ENCODE peak calls at places on chromosome 20, in five cellular contexts. One of them, this sample, is unnamed. For H3K4me1, the result is how much of the 10 kb centered on the place peaks cover.

GRCh38 chr20:22390543-22390903 is 193.8 kb downstream of the FOXA2 start:
- DNase-seq in left lung: no peak
- DNase-seq in cardiac muscle cell: no peak
- DNase-seq in tibial artery: no peak
- DNase-seq in breast epithelium: no peak
- DNase-seq in this sample: no peak

GRCh38 chr20:57570898-57571297 is 10.0 kb downstream of the PCK1 start:
- DNase-seq in left lung: no peak
- DNase-seq in cardiac muscle cell: no peak
- DNase-seq in tibial artery: no peak
- DNase-seq in breast epithelium: no peak
- DNase-seq in this sample: no peak

GRCh38 chr20:23654005-23654404 is 16.2 kb upstream of the CST3 start:
- DNase-seq in left lung: no peak
- DNase-seq in cardiac muscle cell: no peak
- DNase-seq in tibial artery: no peak
- DNase-seq in breast epithelium: no peak
- DNase-seq in this sample: no peak

GRCh38 chr20:63702751-63703470 is 4.9 kb downstream of the ARFRP1 start:
- DNase-seq in left lung: no peak
- DNase-seq in cardiac muscle cell: no peak
- DNase-seq in tibial artery: peak
- DNase-seq in breast epithelium: no peak
- DNase-seq in this sample: no peak

GRCh38 chr20:5001174-5002076 is at the start of gene SLC23A2:
- DNase-seq in left lung: peak
- DNase-seq in cardiac muscle cell: peak
- DNase-seq in tibial artery: peak
- DNase-seq in breast epithelium: no peak
- DNase-seq in this sample: no peak

GRCh38 chr20:12838261-12838866 is 170.4 kb upstream of the SPTLC3 start:
- DNase-seq in left lung: no peak
- DNase-seq in cardiac muscle cell: no peak
- DNase-seq in tibial artery: no peak
- DNase-seq in breast epithelium: no peak
- DNase-seq in this sample: no peak

GRCh38 chr20:2032168-2032567 is 38.3 kb upstream of the PDYN start:
- DNase-seq in left lung: no peak
- DNase-seq in cardiac muscle cell: no peak
- DNase-seq in tibial artery: no peak
- DNase-seq in breast epithelium: no peak
- DNase-seq in this sample: no peak

GRCh38 chr20:51579137-51579536 is 36.6 kb upstream of the NFATC2 start:
- DNase-seq in left lung: no peak
- DNase-seq in cardiac muscle cell: no peak
- DNase-seq in tibial artery: no peak
- DNase-seq in breast epithelium: no peak
- DNase-seq in this sample: no peak

GRCh38 chr20:44495257-44495656 is 19.6 kb downstream of the TTPAL start:
- DNase-seq in left lung: no peak
- DNase-seq in cardiac muscle cell: no peak
- DNase-seq in tibial artery: no peak
- DNase-seq in breast epithelium: no peak
- DNase-seq in this sample: no peak

GRCh38 chr20:59253779-59254319 is 46.6 kb upstream of the EDN3 start:
- DNase-seq in left lung: no peak
- DNase-seq in cardiac muscle cell: no peak
- DNase-seq in tibial artery: no peak
- DNase-seq in breast epithelium: no peak
- DNase-seq in this sample: no peak

GRCh38 chr20:59250293-59250692 is 50.1 kb upstream of the EDN3 start:
- DNase-seq in left lung: no peak
- DNase-seq in cardiac muscle cell: no peak
- DNase-seq in tibial artery: no peak
- DNase-seq in breast epithelium: no peak
- DNase-seq in this sample: no peak

GRCh38 chr20:59258103-59258705 is 42.2 kb upstream of the EDN3 start:
- DNase-seq in left lung: no peak
- DNase-seq in cardiac muscle cell: no peak
- DNase-seq in tibial artery: no peak
- DNase-seq in breast epithelium: no peak
- DNase-seq in this sample: no peak

GRCh38 chr20:59255256-59255655 is 45.2 kb upstream of the EDN3 start:
- DNase-seq in left lung: no peak
- DNase-seq in cardiac muscle cell: no peak
- DNase-seq in tibial artery: no peak
- DNase-seq in breast epithelium: no peak
- DNase-seq in this sample: no peak

GRCh38 chr20:59253325-59253724 is 47.1 kb upstream of the EDN3 start:
- DNase-seq in left lung: no peak
- DNase-seq in cardiac muscle cell: no peak
- DNase-seq in tibial artery: no peak
- DNase-seq in breast epithelium: no peak
- DNase-seq in this sample: no peak
- H3K4me3 ChIP-seq in left lung: no peak
- H3K4me3 ChIP-seq in cardiac muscle cell: no peak
- H3K4me3 ChIP-seq in tibial artery: no peak
- H3K4me3 ChIP-seq in breast epithelium: no peak
- H3K4me3 ChIP-seq in this sample: no peak

DNA sequence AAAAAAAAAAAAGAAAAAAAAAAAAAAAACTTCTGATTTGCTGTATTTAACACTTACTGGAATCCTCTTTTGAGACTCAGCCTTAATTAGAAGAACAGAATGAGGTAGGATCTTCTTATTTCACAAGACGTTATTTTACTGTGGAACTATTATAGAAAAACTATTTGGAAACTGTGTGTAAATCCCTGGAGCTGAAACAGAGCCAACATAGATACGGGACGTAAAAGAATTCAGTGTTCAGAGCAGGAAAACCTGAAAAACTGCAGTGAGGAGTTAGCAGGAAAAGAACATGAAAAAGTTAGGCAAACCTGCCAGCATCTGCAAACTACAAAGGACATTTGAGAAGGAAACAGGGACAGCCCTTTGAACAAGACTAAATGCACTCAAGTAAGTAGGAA is 3.4 kb upstream of the ZNF217 start:
- DNase-seq in left lung: no peak
- DNase-seq in cardiac muscle cell: no peak
- DNase-seq in tibial artery: no peak
- DNase-seq in breast epithelium: no peak
- DNase-seq in this sample: peak
- H3K27ac ChIP-seq in left lung: no peak
- H3K27ac ChIP-seq in cardiac muscle cell: peak
- H3K27ac ChIP-seq in tibial artery: peak
- H3K27ac ChIP-seq in breast epithelium: peak
- H3K27ac ChIP-seq in this sample: peak

GRCh38 chr20:59938221-59938620 is 1.9 kb downstream of the PPP1R3D start:
- DNase-seq in left lung: no peak
- DNase-seq in cardiac muscle cell: no peak
- DNase-seq in tibial artery: no peak
- DNase-seq in breast epithelium: no peak
- DNase-seq in this sample: no peak

GRCh38 chr20:59937150-59937549 is 3.0 kb downstream of the PPP1R3D start:
- DNase-seq in left lung: no peak
- DNase-seq in cardiac muscle cell: no peak
- DNase-seq in tibial artery: no peak
- DNase-seq in breast epithelium: no peak
- DNase-seq in this sample: no peak

GRCh38 chr20:59935457-59936185 is 2.2 kb upstream of the SYCP2 start:
- DNase-seq in left lung: no peak
- DNase-seq in cardiac muscle cell: no peak
- DNase-seq in tibial artery: no peak
- DNase-seq in breast epithelium: no peak
- DNase-seq in this sample: no peak

GRCh38 chr20:59938696-59939051 is 1.4 kb downstream of the PPP1R3D start:
- DNase-seq in left lung: no peak
- DNase-seq in cardiac muscle cell: no peak
- DNase-seq in tibial artery: no peak
- DNase-seq in breast epithelium: peak
- DNase-seq in this sample: no peak

DNA sequence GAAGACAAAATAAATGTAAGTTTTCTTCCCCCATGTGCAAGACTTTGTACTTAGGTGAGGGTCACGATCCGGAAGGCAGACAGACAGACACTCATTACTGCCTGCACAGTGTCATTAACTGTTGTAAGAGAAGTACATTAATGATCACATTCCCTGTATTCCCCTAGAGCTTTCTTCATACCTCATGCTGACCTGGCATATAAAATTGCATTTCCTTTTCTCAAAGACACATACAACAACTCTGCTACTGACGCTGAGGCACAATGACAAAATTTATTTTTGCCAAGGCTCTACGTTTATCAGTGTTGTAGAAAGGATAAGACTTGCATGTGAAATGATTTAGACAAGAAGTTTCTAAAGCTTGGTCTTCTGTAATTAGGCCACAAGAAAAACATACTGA is 3.0 kb upstream of the SYCP2 start:
- DNase-seq in left lung: no peak
- DNase-seq in cardiac muscle cell: no peak
- DNase-seq in tibial artery: no peak
- DNase-seq in breast epithelium: no peak
- DNase-seq in this sample: no peak
- H3K4me1 ChIP-seq in left lung: half or more
- H3K4me1 ChIP-seq in cardiac muscle cell: under half
- H3K4me1 ChIP-seq in tibial artery: under half
- H3K4me1 ChIP-seq in breast epithelium: under half
- H3K4me1 ChIP-seq in this sample: half or more

DNA sequence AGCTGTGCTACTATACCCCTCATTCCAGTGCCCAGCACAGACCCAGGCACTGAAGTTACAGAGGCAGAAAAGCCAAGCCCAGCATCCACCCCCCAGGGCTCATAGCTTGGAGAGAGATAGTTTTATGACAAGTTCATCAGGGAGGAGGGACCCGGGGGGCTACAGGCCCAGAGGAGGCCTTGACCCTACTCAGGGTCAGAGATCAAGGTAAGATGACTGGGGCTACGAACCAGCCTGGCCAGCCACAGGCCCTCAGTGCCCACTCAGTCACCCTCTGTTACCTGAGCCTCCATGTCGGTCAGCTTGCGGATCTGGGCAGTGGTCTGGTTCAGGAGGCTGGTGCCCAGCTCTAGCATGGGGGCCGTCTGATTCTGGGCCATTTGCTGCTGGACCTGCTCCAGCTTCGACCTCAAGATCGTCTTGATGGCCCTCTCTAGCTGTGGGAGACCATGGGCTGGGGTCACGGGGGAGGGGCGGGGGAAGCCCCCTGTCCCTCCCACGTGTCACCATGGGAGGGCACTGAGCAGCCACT is 26.1 kb downstream of the ANGPT4 start:
- DNase-seq in left lung: no peak
- DNase-seq in cardiac muscle cell: no peak
- DNase-seq in tibial artery: no peak
- DNase-seq in breast epithelium: no peak
- DNase-seq in this sample: no peak
- H3K4me3 ChIP-seq in left lung: no peak
- H3K4me3 ChIP-seq in cardiac muscle cell: no peak
- H3K4me3 ChIP-seq in tibial artery: no peak
- H3K4me3 ChIP-seq in breast epithelium: no peak
- H3K4me3 ChIP-seq in this sample: no peak

DNA sequence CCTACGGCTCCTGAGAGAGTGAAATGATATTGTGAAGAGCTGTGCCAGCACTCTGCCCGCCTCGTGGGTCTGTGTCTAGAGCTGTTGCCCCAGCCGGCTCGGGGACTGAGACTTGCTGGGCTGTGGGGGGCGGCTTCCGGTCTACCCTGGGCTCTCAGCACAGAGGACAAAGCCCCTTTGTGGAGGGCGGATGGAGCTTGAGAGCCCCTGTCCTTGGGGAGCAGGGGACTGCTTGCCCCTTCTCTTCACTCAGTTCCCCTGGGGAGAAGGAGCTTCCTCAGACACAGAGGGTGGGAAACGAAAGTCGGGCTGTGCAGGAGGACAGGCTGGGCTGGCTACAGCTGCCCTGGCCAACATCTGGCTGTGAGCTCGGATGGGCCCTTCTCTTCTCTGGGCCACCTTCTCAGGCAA is 11.0 kb downstream of the SRC start:
- DNase-seq in left lung: no peak
- DNase-seq in cardiac muscle cell: no peak
- DNase-seq in tibial artery: no peak
- DNase-seq in breast epithelium: no peak
- DNase-seq in this sample: no peak
- H3K27ac ChIP-seq in left lung: peak
- H3K27ac ChIP-seq in cardiac muscle cell: no peak
- H3K27ac ChIP-seq in tibial artery: peak
- H3K27ac ChIP-seq in breast epithelium: peak
- H3K27ac ChIP-seq in this sample: no peak

GRCh38 chr20:59608396-59608795 is 4.1 kb downstream of the PHACTR3 start:
- DNase-seq in left lung: no peak
- DNase-seq in cardiac muscle cell: no peak
- DNase-seq in tibial artery: no peak
- DNase-seq in breast epithelium: no peak
- DNase-seq in this sample: no peak

GRCh38 chr20:59606566-59606965 is 2.2 kb downstream of the PHACTR3 start:
- DNase-seq in left lung: no peak
- DNase-seq in cardiac muscle cell: no peak
- DNase-seq in tibial artery: no peak
- DNase-seq in breast epithelium: no peak
- DNase-seq in this sample: no peak

GRCh38 chr20:59611286-59611685 is 6.9 kb downstream of the PHACTR3 start:
- DNase-seq in left lung: no peak
- DNase-seq in cardiac muscle cell: no peak
- DNase-seq in tibial artery: no peak
- DNase-seq in breast epithelium: no peak
- DNase-seq in this sample: no peak

GRCh38 chr20:59605691-59606364 is 1.5 kb downstream of the PHACTR3 start:
- DNase-seq in left lung: no peak
- DNase-seq in cardiac muscle cell: no peak
- DNase-seq in tibial artery: no peak
- DNase-seq in breast epithelium: no peak
- DNase-seq in this sample: no peak

GRCh38 chr20:59608871-59609270 is 4.5 kb downstream of the PHACTR3 start:
- DNase-seq in left lung: no peak
- DNase-seq in cardiac muscle cell: no peak
- DNase-seq in tibial artery: no peak
- DNase-seq in breast epithelium: no peak
- DNase-seq in this sample: no peak
- H3K4me1 ChIP-seq in left lung: under half
- H3K4me1 ChIP-seq in cardiac muscle cell: under half
- H3K4me1 ChIP-seq in tibial artery: under half
- H3K4me1 ChIP-seq in breast epithelium: under half
- H3K4me1 ChIP-seq in this sample: under half

GRCh38 chr20:47356220-47356525 is 326 bp downstream of the ZMYND8 start:
- DNase-seq in left lung: no peak
- DNase-seq in cardiac muscle cell: no peak
- DNase-seq in tibial artery: no peak
- DNase-seq in breast epithelium: no peak
- DNase-seq in this sample: no peak
- H3K4me3 ChIP-seq in left lung: peak
- H3K4me3 ChIP-seq in cardiac muscle cell: peak
- H3K4me3 ChIP-seq in tibial artery: no peak
- H3K4me3 ChIP-seq in breast epithelium: no peak
- H3K4me3 ChIP-seq in this sample: no peak

This sample was measured in right atrium auricular region.